ENCODE peak calls at places on chromosomes 16 and 17, in seven cellular contexts. One of them, this sample, is unnamed.
A peak's percentile ranks its signal among the peaks of the same experiment; 100 is the strongest.

GRCh38 chr16:57045694-57046381 is 46.5 kb upstream of the CPNE2 start:
- DNase-seq in IMR-90: peak; percentile 60
- DNase-seq in neuronal stem cell: peak; percentile 39
- DNase-seq in H9: peak; percentile 80
- DNase-seq in mesenchymal stem cell: peak; percentile 72
- DNase-seq in mesendoderm: peak; percentile 73
- DNase-seq in H1: peak; percentile 84
- DNase-seq in this sample: peak; percentile 55

GRCh38 chr16:9090101-9090959 is 1.1 kb upstream of the HAPSTR1 start:
- DNase-seq in IMR-90: no peak
- DNase-seq in neuronal stem cell: peak; percentile 48
- DNase-seq in H9: peak; percentile 66
- DNase-seq in mesenchymal stem cell: peak; percentile 40
- DNase-seq in mesendoderm: peak; percentile 70
- DNase-seq in H1: peak; percentile 71
- DNase-seq in this sample: peak; percentile 14

GRCh38 chr17:64393000-64393402 is 2.3 kb upstream of the PECAM1 start:
- DNase-seq in IMR-90: no peak
- DNase-seq in neuronal stem cell: no peak
- DNase-seq in H9: no peak
- DNase-seq in mesenchymal stem cell: no peak
- DNase-seq in mesendoderm: no peak
- DNase-seq in H1: no peak
- DNase-seq in this sample: no peak

GRCh38 chr17:50028207-50029120 is 27.4 kb upstream of the ITGA3 start:
- DNase-seq in IMR-90: peak; percentile 30
- DNase-seq in neuronal stem cell: no peak
- DNase-seq in H9: peak; percentile 83
- DNase-seq in mesenchymal stem cell: peak; percentile 37
- DNase-seq in mesendoderm: peak; percentile 83
- DNase-seq in H1: no peak
- DNase-seq in this sample: no peak

GRCh38 chr16:69105501-69106361 is at the start of gene HAS3:
- DNase-seq in IMR-90: peak; percentile 48
- DNase-seq in neuronal stem cell: peak; percentile 70
- DNase-seq in H9: peak; percentile 81
- DNase-seq in mesenchymal stem cell: peak; percentile 46
- DNase-seq in mesendoderm: peak; percentile 96
- DNase-seq in H1: peak; percentile 81
- DNase-seq in this sample: peak; percentile 43

GRCh38 chr17:63621229-63621683 is 961 bp upstream of the MAP3K3 start:
- DNase-seq in IMR-90: no peak
- DNase-seq in neuronal stem cell: no peak
- DNase-seq in H9: no peak
- DNase-seq in mesenchymal stem cell: no peak
- DNase-seq in mesendoderm: peak; percentile 95
- DNase-seq in H1: no peak
- DNase-seq in this sample: peak; percentile 67

GRCh38 chr17:82583720-82584234 is 64.2 kb downstream of the FOXK2 start:
- DNase-seq in IMR-90: no peak
- DNase-seq in neuronal stem cell: no peak
- DNase-seq in H9: no peak
- DNase-seq in mesenchymal stem cell: no peak
- DNase-seq in mesendoderm: no peak
- DNase-seq in H1: no peak
- DNase-seq in this sample: no peak

GRCh38 chr17:66275651-66276050 is 26.8 kb upstream of the PRKCA start:
- DNase-seq in IMR-90: peak; percentile 97
- DNase-seq in neuronal stem cell: no peak
- DNase-seq in H9: no peak
- DNase-seq in mesenchymal stem cell: peak; percentile 78
- DNase-seq in mesendoderm: no peak
- DNase-seq in H1: no peak
- DNase-seq in this sample: peak; percentile 12

GRCh38 chr17:58401287-58401686 is 16.0 kb downstream of the RNF43 start:
- DNase-seq in IMR-90: no peak
- DNase-seq in neuronal stem cell: no peak
- DNase-seq in H9: no peak
- DNase-seq in mesenchymal stem cell: no peak
- DNase-seq in mesendoderm: no peak
- DNase-seq in H1: no peak
- DNase-seq in this sample: peak; percentile 37

GRCh38 chr16:80080287-80080851 is 460.4 kb upstream of the DYNLRB2 start:
- DNase-seq in IMR-90: no peak
- DNase-seq in neuronal stem cell: no peak
- DNase-seq in H9: no peak
- DNase-seq in mesenchymal stem cell: no peak
- DNase-seq in mesendoderm: no peak
- DNase-seq in H1: no peak
- DNase-seq in this sample: peak; percentile 87
- H2AK5ac ChIP-seq in IMR-90: no peak overlapping the region
- H2AK5ac ChIP-seq in neuronal stem cell: no peak overlapping the region
- H2AK5ac ChIP-seq in H9: no peak overlapping the region
- H2AK5ac ChIP-seq in mesenchymal stem cell: no peak overlapping the region
- H2AK5ac ChIP-seq in mesendoderm: no peak overlapping the region
- H2AK5ac ChIP-seq in H1: no peak overlapping the region
- H2AK5ac ChIP-seq in this sample: no peak overlapping the region

DNA sequence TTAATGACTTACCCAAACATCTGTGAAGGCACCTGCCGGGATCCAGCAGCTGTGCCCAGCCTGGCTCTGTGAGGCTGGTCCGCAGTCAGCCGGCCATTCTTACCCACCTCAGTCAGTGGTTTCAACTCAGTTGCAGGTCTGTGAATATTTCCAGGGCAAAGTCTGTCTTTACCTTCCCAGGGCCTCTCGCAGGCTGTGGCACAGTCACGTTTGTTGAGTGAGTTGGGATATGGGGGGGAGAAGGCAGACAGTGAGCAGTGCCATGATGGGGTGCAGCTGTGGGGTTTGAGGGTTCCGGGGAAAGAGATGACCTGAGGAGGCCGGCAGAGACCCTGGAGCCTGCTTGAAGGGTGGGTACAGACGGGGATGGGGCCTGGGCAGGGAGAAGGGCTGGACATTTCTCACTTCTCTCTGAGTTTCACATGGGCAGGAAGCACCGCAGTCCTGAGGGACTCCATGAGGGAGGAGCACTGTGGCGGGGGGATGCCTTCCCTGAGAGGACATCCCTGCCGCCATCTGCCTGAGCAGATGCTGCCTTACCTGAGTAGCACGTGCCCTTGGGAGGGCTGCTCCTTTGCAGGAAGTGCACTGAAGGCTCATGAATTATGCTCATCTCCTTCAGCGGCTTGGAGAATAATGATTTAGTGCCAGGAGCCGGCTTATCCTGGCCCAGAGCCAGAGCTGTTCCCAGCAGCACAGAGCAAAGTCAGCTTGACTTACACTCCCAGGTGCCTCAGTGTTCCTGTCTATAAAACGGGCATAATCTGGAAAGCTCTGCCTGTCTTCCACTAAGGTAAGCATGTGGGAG is 48.1 kb downstream of the KSR1 start:
- DNase-seq in IMR-90: no peak
- DNase-seq in neuronal stem cell: no peak
- DNase-seq in H9: no peak
- DNase-seq in mesenchymal stem cell: no peak
- DNase-seq in mesendoderm: no peak
- DNase-seq in H1: no peak
- DNase-seq in this sample: no peak
- H2AK5ac ChIP-seq in IMR-90: peak overlapping the region; percentile 83
- H2AK5ac ChIP-seq in neuronal stem cell: peak overlapping the region; percentile 15
- H2AK5ac ChIP-seq in H9: no peak overlapping the region
- H2AK5ac ChIP-seq in mesenchymal stem cell: peak overlapping the region; percentile 99
- H2AK5ac ChIP-seq in mesendoderm: no peak overlapping the region
- H2AK5ac ChIP-seq in H1: peak overlapping the region; percentile 75
- H2AK5ac ChIP-seq in this sample: no peak overlapping the region

GRCh38 chr17:75094871-75095399 is 7.2 kb downstream of the SLC16A5 start:
- DNase-seq in IMR-90: no peak
- DNase-seq in neuronal stem cell: no peak
- DNase-seq in H9: no peak
- DNase-seq in mesenchymal stem cell: no peak
- DNase-seq in mesendoderm: no peak
- DNase-seq in H1: no peak
- DNase-seq in this sample: no peak
- H2AK5ac ChIP-seq in IMR-90: peak overlapping the region; percentile 39
- H2AK5ac ChIP-seq in neuronal stem cell: peak overlapping the region; percentile 25
- H2AK5ac ChIP-seq in H9: no peak overlapping the region
- H2AK5ac ChIP-seq in mesenchymal stem cell: peak overlapping the region; percentile 43
- H2AK5ac ChIP-seq in mesendoderm: no peak overlapping the region
- H2AK5ac ChIP-seq in H1: peak overlapping the region; percentile 13
- H2AK5ac ChIP-seq in this sample: peak overlapping the region; percentile 10

GRCh38 chr17:56821847-56822534 is 11.7 kb downstream of the C17orf67 start:
- DNase-seq in IMR-90: no peak
- DNase-seq in neuronal stem cell: no peak
- DNase-seq in H9: no peak
- DNase-seq in mesenchymal stem cell: no peak
- DNase-seq in mesendoderm: no peak
- DNase-seq in H1: no peak
- DNase-seq in this sample: no peak
- H2AK5ac ChIP-seq in IMR-90: no peak overlapping the region
- H2AK5ac ChIP-seq in neuronal stem cell: no peak overlapping the region
- H2AK5ac ChIP-seq in H9: no peak overlapping the region
- H2AK5ac ChIP-seq in mesenchymal stem cell: no peak overlapping the region
- H2AK5ac ChIP-seq in mesendoderm: no peak overlapping the region
- H2AK5ac ChIP-seq in H1: no peak overlapping the region
- H2AK5ac ChIP-seq in this sample: no peak overlapping the region

GRCh38 chr17:78225088-78225865 is 6.2 kb upstream of the TMEM235 start:
- DNase-seq in IMR-90: no peak
- DNase-seq in neuronal stem cell: no peak
- DNase-seq in H9: no peak
- DNase-seq in mesenchymal stem cell: no peak
- DNase-seq in mesendoderm: no peak
- DNase-seq in H1: no peak
- DNase-seq in this sample: no peak

GRCh38 chr17:78226055-78226751 is 5.2 kb upstream of the TMEM235 start:
- DNase-seq in IMR-90: no peak
- DNase-seq in neuronal stem cell: no peak
- DNase-seq in H9: no peak
- DNase-seq in mesenchymal stem cell: no peak
- DNase-seq in mesendoderm: no peak
- DNase-seq in H1: no peak
- DNase-seq in this sample: no peak

GRCh38 chr17:78230252-78230962 is 1.0 kb upstream of the TMEM235 start:
- DNase-seq in IMR-90: no peak
- DNase-seq in neuronal stem cell: no peak
- DNase-seq in H9: no peak
- DNase-seq in mesenchymal stem cell: no peak
- DNase-seq in mesendoderm: no peak
- DNase-seq in H1: no peak
- DNase-seq in this sample: peak; percentile 6

GRCh38 chr17:78226752-78227454 is 4.5 kb upstream of the TMEM235 start:
- DNase-seq in IMR-90: no peak
- DNase-seq in neuronal stem cell: no peak
- DNase-seq in H9: no peak
- DNase-seq in mesenchymal stem cell: no peak
- DNase-seq in mesendoderm: no peak
- DNase-seq in H1: no peak
- DNase-seq in this sample: peak; percentile 10

DNA sequence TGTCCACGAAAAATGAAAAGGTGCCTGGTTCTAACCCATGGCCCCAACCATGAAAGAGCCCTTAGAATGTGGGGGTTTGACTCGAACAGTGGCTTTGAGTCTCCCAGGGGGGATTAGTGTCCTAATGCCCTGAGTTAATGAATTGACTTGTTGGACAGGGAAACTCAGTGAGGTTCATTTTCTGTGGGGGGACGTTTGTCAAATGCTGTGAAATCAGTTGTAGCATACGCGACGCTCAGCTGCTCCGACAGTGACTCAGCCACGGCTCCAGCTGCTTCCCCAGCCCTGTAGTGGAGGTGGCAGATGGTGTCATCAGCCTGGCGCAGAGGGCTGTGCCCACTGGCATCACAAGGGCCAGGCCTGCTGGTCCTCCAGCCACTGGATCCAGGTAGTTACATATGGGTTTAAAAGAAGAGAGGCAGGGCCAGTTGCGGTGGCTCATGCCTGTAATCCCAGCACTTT is 3.9 kb upstream of the TMEM235 start:
- DNase-seq in IMR-90: peak; percentile 16
- DNase-seq in neuronal stem cell: no peak
- DNase-seq in H9: no peak
- DNase-seq in mesenchymal stem cell: no peak
- DNase-seq in mesendoderm: no peak
- DNase-seq in H1: no peak
- DNase-seq in this sample: peak; percentile 35
- H2AK5ac ChIP-seq in IMR-90: no peak overlapping the region
- H2AK5ac ChIP-seq in neuronal stem cell: no peak overlapping the region
- H2AK5ac ChIP-seq in H9: no peak overlapping the region
- H2AK5ac ChIP-seq in mesenchymal stem cell: no peak overlapping the region
- H2AK5ac ChIP-seq in mesendoderm: no peak overlapping the region
- H2AK5ac ChIP-seq in H1: no peak overlapping the region
- H2AK5ac ChIP-seq in this sample: no peak overlapping the region